ENCODE peak calls at places on chromosomes 4 and X, in six cellular contexts. Z is stromal cell of bone marrow; O is cardiac fibroblast; F is CD4-positive, alpha-beta memory T cell; R is NCI-H1092; N is ovary. Y is an unnamed sample.
A peak's percentile ranks its signal among the peaks of the same experiment; 100 is the strongest.

GRCh38 chr4:77994194-77994721 is 62.9 kb upstream of the FRAS1 start:
- DNase-seq in O (peak; percentile 82), R (no peak), F (no peak), N (no peak), Z (peak; percentile 31), Y (peak; percentile 13)

GRCh38 chrX:15334561-15334960 is 762 bp downstream of the PIGA start:
- DNase-seq in N (no peak), Z (no peak), O (peak; percentile 24), R (no peak), F (peak; percentile 33), Y (no peak)

GRCh38 chrX:105552395-105552794 is 269.9 kb upstream of the NRK start:
- DNase-seq in F (no peak), O (peak; percentile 26), N (no peak), R (no peak), Z (peak; percentile 5), Y (no peak)

GRCh38 chrX:14440109-14440508 is 89.2 kb upstream of the GLRA2 start:
- DNase-seq in F (no peak), Z (no peak), R (no peak), O (no peak), N (no peak), Y (no peak)

GRCh38 chr4:1370321-1371124 is 23.5 kb downstream of the UVSSA start:
- DNase-seq in F (no peak), N (no peak), Z (no peak), O (no peak), R (no peak), Y (no peak)

GRCh38 chr4:76589402-76589801 is 154.4 kb downstream of the SHROOM3 start:
- DNase-seq in Z (no peak), N (no peak), F (no peak), O (peak; percentile 82), R (no peak), Y (peak; percentile 72)

GRCh38 chrX:7294483-7294882 is 146.5 kb upstream of the PUDP start:
- DNase-seq in R (no peak), N (no peak), O (peak; percentile 1), F (no peak), Z (no peak), Y (no peak)

GRCh38 chr4:159105063-159105414 is 2.2 kb downstream of the RAPGEF2 start:
- DNase-seq in O (peak; percentile 39), N (no peak), F (no peak), Z (peak; percentile 52), R (no peak), Y (no peak)

GRCh38 chr4:139555705-139556070 is 331 bp downstream of the SETD7 start:
- DNase-seq in Z (no peak), N (peak; percentile 72), O (no peak), F (no peak), R (no peak), Y (no peak)

GRCh38 chrX:41025926-41026325 is 59.3 kb upstream of the USP9X start:
- DNase-seq in N (no peak), R (no peak), F (no peak), Z (no peak), O (peak; percentile 40), Y (no peak)

GRCh38 chr4:158090323-158090722 is 82.5 kb downstream of the GASK1B start:
- DNase-seq in O (peak; percentile 67), N (peak; percentile 40), Z (peak; percentile 42), R (no peak), F (no peak), Y (no peak)

GRCh38 chrX:129760155-129760554 is 19.6 kb upstream of the SASH3 start:
- DNase-seq in N (no peak), O (no peak), R (no peak), Z (no peak), F (no peak), Y (no peak)

GRCh38 chrX:13087322-13088154 is 43.1 kb upstream of the FAM9C start:
- DNase-seq in O (peak; percentile 46), Z (no peak), R (no peak), F (peak; percentile 90), N (no peak), Y (no peak)

GRCh38 chr4:81021526-81021944 is 9.0 kb upstream of the BMP3 start:
- DNase-seq in F (no peak), N (no peak), R (no peak), O (no peak), Z (no peak), Y (no peak)

GRCh38 chr4:106898621-106899230 is 137.4 kb downstream of the DKK2 start:
- DNase-seq in N (peak; percentile 53), Z (peak; percentile 31), F (no peak), O (peak; percentile 51), R (no peak), Y (peak; percentile 44)

GRCh38 chr4:183200453-183200852 is 101.4 kb downstream of the WWC2 start:
- DNase-seq in Z (peak; percentile 87), F (no peak), O (peak; percentile 96), R (no peak), N (peak; percentile 24), Y (peak; percentile 74)

GRCh38 chrX:101252634-101253033 is 33.0 kb downstream of the DRP2 start:
- DNase-seq in N (no peak), R (no peak), O (peak; percentile 28), F (no peak), Z (peak; percentile 50), Y (no peak)